ENCODE peak calls at places on chromosomes 3 and 15, in ten cellular contexts. One of them, this sample, is unnamed.

GRCh38 chr3:188869628-188870027 is 302.1 kb upstream of the TPRG1 start:
- DNase-seq in GM23338: no peak
- DNase-seq in choroid plexus epithelial cell: peak; percentile 15
- DNase-seq in progenitor cell of endocrine pancreas: no peak
- DNase-seq in dorsolateral prefrontal cortex: no peak
- DNase-seq in HFF-Myc: no peak
- DNase-seq in cardiac muscle cell: no peak
- DNase-seq in neural crest cell: no peak
- DNase-seq in lung: no peak
- DNase-seq in spleen: no peak
- DNase-seq in this sample: no peak

GRCh38 chr15:95018888-95019545 is 787.7 kb downstream of the MCTP2 start:
- DNase-seq in spleen: no peak
- DNase-seq in HFF-Myc: no peak
- DNase-seq in progenitor cell of endocrine pancreas: no peak
- DNase-seq in choroid plexus epithelial cell: peak; percentile 91
- DNase-seq in lung: no peak
- DNase-seq in dorsolateral prefrontal cortex: no peak
- DNase-seq in neural crest cell: no peak
- DNase-seq in cardiac muscle cell: no peak
- DNase-seq in GM23338: no peak
- DNase-seq in this sample: peak; percentile 52

GRCh38 chr3:107441617-107442016 is 64.4 kb downstream of the CCDC54 start:
- DNase-seq in HFF-Myc: no peak
- DNase-seq in cardiac muscle cell: no peak
- DNase-seq in lung: no peak
- DNase-seq in choroid plexus epithelial cell: peak; percentile 35
- DNase-seq in GM23338: peak; percentile 56
- DNase-seq in dorsolateral prefrontal cortex: no peak
- DNase-seq in spleen: no peak
- DNase-seq in neural crest cell: no peak
- DNase-seq in progenitor cell of endocrine pancreas: no peak
- DNase-seq in this sample: no peak

GRCh38 chr3:43094381-43094780 is 11.5 kb downstream of the POMGNT2 start:
- DNase-seq in dorsolateral prefrontal cortex: no peak
- DNase-seq in lung: no peak
- DNase-seq in cardiac muscle cell: no peak
- DNase-seq in HFF-Myc: no peak
- DNase-seq in choroid plexus epithelial cell: no peak
- DNase-seq in neural crest cell: no peak
- DNase-seq in GM23338: no peak
- DNase-seq in spleen: no peak
- DNase-seq in progenitor cell of endocrine pancreas: no peak
- DNase-seq in this sample: no peak

GRCh38 chr15:84749111-84749991 is 959 bp downstream of the ZNF592 start:
- DNase-seq in GM23338: peak; percentile 49
- DNase-seq in choroid plexus epithelial cell: peak; percentile 41
- DNase-seq in progenitor cell of endocrine pancreas: no peak
- DNase-seq in dorsolateral prefrontal cortex: peak; percentile 29
- DNase-seq in lung: peak; percentile 39
- DNase-seq in HFF-Myc: no peak
- DNase-seq in cardiac muscle cell: peak; percentile 51
- DNase-seq in neural crest cell: no peak
- DNase-seq in spleen: peak; percentile 85
- DNase-seq in this sample: peak; percentile 33

GRCh38 chr15:56931674-56932507 is 13.4 kb downstream of the TCF12 start:
- DNase-seq in progenitor cell of endocrine pancreas: no peak
- DNase-seq in cardiac muscle cell: peak; percentile 13
- DNase-seq in lung: no peak
- DNase-seq in GM23338: no peak
- DNase-seq in HFF-Myc: no peak
- DNase-seq in dorsolateral prefrontal cortex: no peak
- DNase-seq in neural crest cell: no peak
- DNase-seq in spleen: no peak
- DNase-seq in choroid plexus epithelial cell: peak; percentile 34
- DNase-seq in this sample: no peak

GRCh38 chr15:31236184-31237041 is 90.2 kb upstream of the KLF13 start:
- DNase-seq in spleen: peak; percentile 61
- DNase-seq in cardiac muscle cell: peak; percentile 18
- DNase-seq in neural crest cell: no peak
- DNase-seq in progenitor cell of endocrine pancreas: no peak
- DNase-seq in choroid plexus epithelial cell: peak; percentile 97
- DNase-seq in GM23338: no peak
- DNase-seq in lung: peak; percentile 74
- DNase-seq in dorsolateral prefrontal cortex: peak; percentile 84
- DNase-seq in HFF-Myc: peak; percentile 91
- DNase-seq in this sample: peak; percentile 40

GRCh38 chr3:157531771-157532170 is 28.6 kb upstream of the VEPH1 start:
- DNase-seq in dorsolateral prefrontal cortex: no peak
- DNase-seq in GM23338: no peak
- DNase-seq in spleen: no peak
- DNase-seq in progenitor cell of endocrine pancreas: no peak
- DNase-seq in lung: no peak
- DNase-seq in choroid plexus epithelial cell: peak; percentile 55
- DNase-seq in neural crest cell: no peak
- DNase-seq in HFF-Myc: no peak
- DNase-seq in cardiac muscle cell: no peak
- DNase-seq in this sample: no peak

GRCh38 chr3:36729204-36730056 is 34.9 kb downstream of the DCLK3 start:
- DNase-seq in cardiac muscle cell: peak; percentile 48
- DNase-seq in neural crest cell: no peak
- DNase-seq in dorsolateral prefrontal cortex: no peak
- DNase-seq in spleen: no peak
- DNase-seq in HFF-Myc: peak; percentile 22
- DNase-seq in choroid plexus epithelial cell: peak; percentile 84
- DNase-seq in progenitor cell of endocrine pancreas: no peak
- DNase-seq in GM23338: peak; percentile 59
- DNase-seq in lung: no peak
- DNase-seq in this sample: peak; percentile 35
- TF ChIP-seq CTCF in cardiac muscle cell: peak; percentile 73
- TF ChIP-seq CTCF in neural crest cell: peak; percentile 89
- TF ChIP-seq CTCF in dorsolateral prefrontal cortex: peak; percentile 67
- TF ChIP-seq CTCF in spleen: peak; percentile 70
- TF ChIP-seq CTCF in HFF-Myc: peak; percentile 46
- TF ChIP-seq CTCF in choroid plexus epithelial cell: peak; percentile 71
- TF ChIP-seq CTCF in progenitor cell of endocrine pancreas: peak; percentile 84
- TF ChIP-seq CTCF in GM23338: peak; percentile 81
- TF ChIP-seq CTCF in lung: peak; percentile 68
- TF ChIP-seq CTCF in this sample: peak; percentile 66

DNA sequence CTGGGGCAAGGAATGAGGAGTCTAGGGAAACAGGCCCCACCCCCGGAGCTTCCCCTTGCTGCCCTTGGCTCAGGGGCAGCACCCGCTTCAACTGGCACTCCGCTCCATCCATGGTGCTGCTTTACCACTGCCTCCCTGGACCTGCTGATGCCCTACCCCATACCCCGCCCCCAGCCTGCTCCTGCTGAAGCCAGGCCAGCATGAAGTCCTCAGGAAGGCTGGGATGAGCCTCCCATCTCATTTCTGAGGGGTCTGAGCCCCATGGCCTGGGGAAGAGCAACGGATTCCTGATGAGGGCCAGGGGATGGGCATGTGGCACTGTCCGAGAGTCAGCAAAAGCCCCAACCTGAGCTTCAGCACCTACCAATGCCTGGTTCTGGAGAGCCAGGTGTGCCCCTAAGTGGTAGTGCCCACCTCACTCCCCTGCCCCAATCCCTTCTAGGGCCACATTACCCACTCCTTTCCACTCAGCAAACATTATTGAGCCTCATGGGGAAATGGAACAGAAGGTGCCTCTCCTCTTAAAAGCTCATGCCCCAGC is 21.0 kb downstream of the SEC61A1 start:
- DNase-seq in lung: no peak
- DNase-seq in progenitor cell of endocrine pancreas: no peak
- DNase-seq in cardiac muscle cell: no peak
- DNase-seq in spleen: peak; percentile 65
- DNase-seq in dorsolateral prefrontal cortex: no peak
- DNase-seq in HFF-Myc: no peak
- DNase-seq in choroid plexus epithelial cell: no peak
- DNase-seq in neural crest cell: no peak
- DNase-seq in GM23338: no peak
- DNase-seq in this sample: no peak
- TF ChIP-seq CTCF in lung: no peak
- TF ChIP-seq CTCF in progenitor cell of endocrine pancreas: no peak
- TF ChIP-seq CTCF in cardiac muscle cell: no peak
- TF ChIP-seq CTCF in spleen: no peak
- TF ChIP-seq CTCF in dorsolateral prefrontal cortex: no peak
- TF ChIP-seq CTCF in HFF-Myc: no peak
- TF ChIP-seq CTCF in choroid plexus epithelial cell: no peak
- TF ChIP-seq CTCF in neural crest cell: no peak
- TF ChIP-seq CTCF in GM23338: no peak
- TF ChIP-seq CTCF in this sample: no peak

GRCh38 chr15:90904746-90905145 is 1.6 kb downstream of the MAN2A2 start:
- DNase-seq in choroid plexus epithelial cell: no peak
- DNase-seq in HFF-Myc: no peak
- DNase-seq in neural crest cell: no peak
- DNase-seq in lung: no peak
- DNase-seq in cardiac muscle cell: no peak
- DNase-seq in GM23338: no peak
- DNase-seq in dorsolateral prefrontal cortex: no peak
- DNase-seq in spleen: no peak
- DNase-seq in progenitor cell of endocrine pancreas: no peak
- DNase-seq in this sample: no peak

GRCh38 chr15:90902656-90902995 is 476 bp upstream of the MAN2A2 start:
- DNase-seq in progenitor cell of endocrine pancreas: no peak
- DNase-seq in cardiac muscle cell: no peak
- DNase-seq in neural crest cell: no peak
- DNase-seq in dorsolateral prefrontal cortex: no peak
- DNase-seq in HFF-Myc: no peak
- DNase-seq in choroid plexus epithelial cell: no peak
- DNase-seq in GM23338: no peak
- DNase-seq in lung: no peak
- DNase-seq in spleen: no peak
- DNase-seq in this sample: no peak

GRCh38 chr15:90902996-90903732 is at the start of gene MAN2A2:
- DNase-seq in progenitor cell of endocrine pancreas: peak; percentile 49
- DNase-seq in spleen: peak; percentile 96
- DNase-seq in choroid plexus epithelial cell: peak; percentile 20
- DNase-seq in HFF-Myc: no peak
- DNase-seq in dorsolateral prefrontal cortex: peak; percentile 57
- DNase-seq in GM23338: peak; percentile 70
- DNase-seq in neural crest cell: peak; percentile 45
- DNase-seq in cardiac muscle cell: peak; percentile 71
- DNase-seq in lung: peak; percentile 85
- DNase-seq in this sample: peak; percentile 81

GRCh38 chr15:90905306-90906180 is 2.4 kb downstream of the MAN2A2 start:
- DNase-seq in GM23338: no peak
- DNase-seq in cardiac muscle cell: no peak
- DNase-seq in spleen: peak; percentile 65
- DNase-seq in progenitor cell of endocrine pancreas: no peak
- DNase-seq in choroid plexus epithelial cell: no peak
- DNase-seq in dorsolateral prefrontal cortex: no peak
- DNase-seq in lung: no peak
- DNase-seq in neural crest cell: no peak
- DNase-seq in HFF-Myc: no peak
- DNase-seq in this sample: no peak

DNA sequence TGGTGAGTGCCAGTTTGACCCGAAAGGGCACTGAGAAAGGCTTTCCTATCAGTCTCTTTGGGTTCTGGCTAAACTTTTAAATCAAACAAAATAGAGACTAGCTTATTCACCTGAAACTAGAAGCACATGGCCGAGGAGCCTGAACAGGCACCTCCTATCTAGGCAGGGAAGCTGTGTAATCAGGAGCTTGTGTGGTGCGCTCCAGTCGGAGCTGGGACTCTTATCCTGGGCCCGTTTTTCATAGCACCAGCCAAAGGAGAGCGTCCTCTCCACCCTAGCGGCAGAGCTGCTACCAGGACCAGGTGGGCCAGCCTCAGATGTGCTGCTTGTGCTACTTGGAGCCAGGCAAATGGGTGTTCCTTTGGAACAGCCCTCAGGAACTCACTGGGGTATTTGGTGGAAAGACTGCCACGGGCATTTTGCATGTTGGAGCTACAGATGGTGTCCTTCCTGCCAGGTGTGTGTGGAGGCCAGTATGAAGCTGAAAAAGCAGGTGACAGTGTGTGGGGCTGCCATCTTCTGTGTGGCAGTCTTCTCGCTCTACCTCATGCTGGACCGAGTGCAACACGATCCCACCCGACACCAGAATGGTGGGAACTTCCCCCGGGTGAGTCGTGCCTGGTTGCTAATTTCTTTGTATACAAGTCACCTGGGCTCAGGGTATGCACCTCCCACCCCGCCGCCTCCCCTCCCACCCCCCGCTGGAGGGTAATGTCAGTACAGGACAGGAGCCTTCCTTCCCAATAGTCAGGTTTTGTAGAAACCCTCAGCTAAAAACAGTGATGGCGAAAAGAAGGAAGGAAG is 833 bp downstream of the MAN2A2 start:
- DNase-seq in spleen: peak; percentile 69
- DNase-seq in GM23338: peak; percentile 79
- DNase-seq in HFF-Myc: no peak
- DNase-seq in choroid plexus epithelial cell: peak; percentile 13
- DNase-seq in progenitor cell of endocrine pancreas: no peak
- DNase-seq in neural crest cell: no peak
- DNase-seq in cardiac muscle cell: peak; percentile 59
- DNase-seq in lung: no peak
- DNase-seq in dorsolateral prefrontal cortex: no peak
- DNase-seq in this sample: peak; percentile 54
- TF ChIP-seq CTCF in spleen: no peak
- TF ChIP-seq CTCF in GM23338: peak; percentile 30
- TF ChIP-seq CTCF in HFF-Myc: no peak
- TF ChIP-seq CTCF in choroid plexus epithelial cell: no peak
- TF ChIP-seq CTCF in progenitor cell of endocrine pancreas: peak; percentile 19
- TF ChIP-seq CTCF in neural crest cell: peak; percentile 34
- TF ChIP-seq CTCF in cardiac muscle cell: no peak
- TF ChIP-seq CTCF in lung: no peak
- TF ChIP-seq CTCF in dorsolateral prefrontal cortex: no peak
- TF ChIP-seq CTCF in this sample: peak; percentile 35

GRCh38 chr3:51709675-51710074 is 2.8 kb downstream of the GRM2 start:
- DNase-seq in GM23338: no peak
- DNase-seq in lung: no peak
- DNase-seq in choroid plexus epithelial cell: no peak
- DNase-seq in neural crest cell: no peak
- DNase-seq in cardiac muscle cell: no peak
- DNase-seq in HFF-Myc: no peak
- DNase-seq in dorsolateral prefrontal cortex: peak; percentile 19
- DNase-seq in progenitor cell of endocrine pancreas: no peak
- DNase-seq in spleen: no peak
- DNase-seq in this sample: no peak

GRCh38 chr3:51712020-51712385 is 5.1 kb downstream of the GRM2 start:
- DNase-seq in cardiac muscle cell: no peak
- DNase-seq in HFF-Myc: no peak
- DNase-seq in progenitor cell of endocrine pancreas: no peak
- DNase-seq in spleen: no peak
- DNase-seq in GM23338: no peak
- DNase-seq in choroid plexus epithelial cell: no peak
- DNase-seq in dorsolateral prefrontal cortex: no peak
- DNase-seq in lung: no peak
- DNase-seq in neural crest cell: no peak
- DNase-seq in this sample: no peak

GRCh38 chr3:51711352-51712019 is 4.6 kb downstream of the GRM2 start:
- DNase-seq in progenitor cell of endocrine pancreas: peak; percentile 8
- DNase-seq in dorsolateral prefrontal cortex: no peak
- DNase-seq in choroid plexus epithelial cell: no peak
- DNase-seq in lung: no peak
- DNase-seq in GM23338: no peak
- DNase-seq in spleen: no peak
- DNase-seq in neural crest cell: no peak
- DNase-seq in HFF-Myc: no peak
- DNase-seq in cardiac muscle cell: no peak
- DNase-seq in this sample: no peak

GRCh38 chr3:51712511-51712931 is 5.7 kb downstream of the GRM2 start:
- DNase-seq in GM23338: no peak
- DNase-seq in cardiac muscle cell: no peak
- DNase-seq in choroid plexus epithelial cell: no peak
- DNase-seq in lung: no peak
- DNase-seq in progenitor cell of endocrine pancreas: no peak
- DNase-seq in HFF-Myc: no peak
- DNase-seq in neural crest cell: no peak
- DNase-seq in spleen: no peak
- DNase-seq in dorsolateral prefrontal cortex: no peak
- DNase-seq in this sample: no peak

DNA sequence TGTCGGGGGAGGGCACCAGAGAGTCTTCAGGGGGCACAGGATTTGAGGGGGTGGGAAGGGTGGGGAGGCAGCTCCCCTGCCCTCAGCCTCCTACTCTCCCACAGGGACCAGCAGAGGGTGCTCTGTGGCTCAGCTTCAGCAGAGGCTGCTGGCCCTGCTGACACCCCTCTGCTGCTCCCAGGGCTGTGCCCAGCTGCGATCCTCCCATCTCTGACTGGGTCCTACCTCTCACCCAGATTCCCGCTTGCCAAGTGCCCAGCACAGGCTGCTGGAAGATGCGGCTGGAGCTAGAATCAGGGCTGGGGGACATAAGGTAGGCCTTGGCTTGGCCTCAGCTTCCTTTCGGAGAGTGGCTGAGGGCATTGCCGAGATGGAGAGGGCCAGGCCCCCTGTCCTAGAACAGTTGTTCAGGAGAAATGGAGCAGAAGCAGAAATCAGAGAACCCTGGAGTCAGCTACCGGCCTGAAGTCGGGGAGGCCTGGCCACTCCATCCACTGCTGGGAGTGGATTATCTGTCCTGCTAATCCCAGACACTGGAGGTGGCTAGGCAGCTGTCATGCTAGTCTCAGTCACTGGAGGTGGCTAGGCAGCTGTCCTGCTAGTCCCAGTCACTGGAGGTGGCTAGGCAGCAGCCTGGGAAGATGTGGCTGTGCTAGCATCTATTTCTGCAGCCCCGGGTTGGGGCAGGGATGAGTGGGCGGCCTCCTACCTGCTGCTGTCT is 3.9 kb downstream of the GRM2 start:
- DNase-seq in progenitor cell of endocrine pancreas: no peak
- DNase-seq in dorsolateral prefrontal cortex: peak; percentile 72
- DNase-seq in neural crest cell: no peak
- DNase-seq in spleen: no peak
- DNase-seq in lung: no peak
- DNase-seq in cardiac muscle cell: peak; percentile 29
- DNase-seq in GM23338: peak; percentile 64
- DNase-seq in choroid plexus epithelial cell: peak; percentile 11
- DNase-seq in HFF-Myc: no peak
- DNase-seq in this sample: no peak
- TF ChIP-seq CTCF in progenitor cell of endocrine pancreas: peak; percentile 40
- TF ChIP-seq CTCF in dorsolateral prefrontal cortex: no peak
- TF ChIP-seq CTCF in neural crest cell: no peak
- TF ChIP-seq CTCF in spleen: no peak
- TF ChIP-seq CTCF in lung: no peak
- TF ChIP-seq CTCF in cardiac muscle cell: peak; percentile 13
- TF ChIP-seq CTCF in GM23338: peak; percentile 76
- TF ChIP-seq CTCF in choroid plexus epithelial cell: peak; percentile 40
- TF ChIP-seq CTCF in HFF-Myc: peak; percentile 20
- TF ChIP-seq CTCF in this sample: no peak

This sample was measured in MM.1S.